ENCODE peak calls at places on chromosomes 4 and X, in six cellular contexts. H is trophoblast cell, K is neuronal stem cell, B is mesendoderm, T is IMR-90, O is mesenchymal stem cell. Z is an unnamed sample.

GRCh38 chr4:38509551-38509950 is 154.4 kb upstream of the KLF3 start:
- DNase-seq in K (no peak), H (no peak), T (no peak), O (no peak), B (no peak), Z (no peak)

GRCh38 chr4:152385551-152385950 is 150.3 kb downstream of the FBXW7 start:
- DNase-seq in O (peak; percentile 33), T (peak; percentile 31), H (peak; percentile 26), B (no peak), K (no peak), Z (no peak)

GRCh38 chr4:16765549-16765948 is 132.9 kb downstream of the LDB2 start:
- DNase-seq in H (peak; percentile 62), T (no peak), B (no peak), K (no peak), O (no peak), Z (no peak)

GRCh38 chr4:174207370-174207769 is 76.1 kb downstream of the FBXO8 start:
- DNase-seq in K (no peak), T (peak; percentile 9), H (no peak), O (no peak), B (no peak), Z (no peak)

GRCh38 chrX:8194216-8194615 is 23.1 kb upstream of the VCX2 start:
- DNase-seq in O (no peak), B (no peak), K (no peak), H (peak; percentile 82), T (no peak), Z (no peak)

GRCh38 chrX:15334561-15334960 is 762 bp downstream of the PIGA start:
- DNase-seq in T (peak; percentile 23), H (peak; percentile 88), O (peak; percentile 32), B (peak; percentile 0), K (no peak), Z (no peak)

GRCh38 chr4:17523626-17524025 is 8.7 kb downstream of the CLRN2 start:
- DNase-seq in T (no peak), B (no peak), H (no peak), O (no peak), K (no peak), Z (no peak)

GRCh38 chr4:163233321-163233720 is 66.6 kb upstream of the NAF1 start:
- DNase-seq in T (no peak), K (no peak), B (no peak), H (no peak), O (no peak), Z (no peak)

GRCh38 chrX:21764043-21764442 is 6.1 kb upstream of the SMPX start:
- DNase-seq in H (no peak), K (no peak), O (no peak), B (no peak), T (no peak), Z (no peak)

GRCh38 chrX:136028383-136028984 is 43.2 kb downstream of the SLC9A6 start:
- DNase-seq in T (peak; percentile 74), B (peak; percentile 41), H (peak; percentile 78), O (peak; percentile 74), K (peak; percentile 18), Z (no peak)

GRCh38 chr4:147491076-147491475 is 10.2 kb downstream of the EDNRA start:
- DNase-seq in B (no peak), T (no peak), K (no peak), H (no peak), O (peak; percentile 68), Z (no peak)

GRCh38 chr4:186852964-186853391 is 129.3 kb upstream of the FAT1 start:
- DNase-seq in B (no peak), H (no peak), K (no peak), O (no peak), T (no peak), Z (no peak)

GRCh38 chr4:116058129-116058528 is 944.7 kb upstream of the NDST4 start:
- DNase-seq in K (no peak), T (no peak), B (no peak), O (no peak), H (no peak), Z (no peak)

GRCh38 chr4:57426779-57427395 is 316.7 kb upstream of the IGFBP7 start:
- DNase-seq in K (peak; percentile 67), H (peak; percentile 89), B (peak; percentile 90), O (peak; percentile 69), T (peak; percentile 66), Z (peak; percentile 79)

GRCh38 chrX:9885150-9885549 is 82.0 kb upstream of the CLDN34 start:
- DNase-seq in O (peak; percentile 64), B (peak; percentile 73), H (peak; percentile 69), T (peak; percentile 71), K (no peak), Z (peak; percentile 69)

GRCh38 chrX:143669395-143669794 is 33.5 kb upstream of the SLITRK4 start:
- DNase-seq in O (peak; percentile 17), H (no peak), K (no peak), T (no peak), B (peak; percentile 17), Z (no peak)

GRCh38 chr4:140789752-140790151 is 33.6 kb upstream of the TBC1D9 start:
- DNase-seq in H (peak; percentile 93), O (peak; percentile 33), K (no peak), B (no peak), T (peak; percentile 12), Z (no peak)

GRCh38 chr4:155207534-155208257 is 740 bp upstream of the NPY2R start:
- DNase-seq in T (no peak), H (no peak), O (no peak), B (peak; percentile 90), K (peak; percentile 58), Z (peak; percentile 77)

GRCh38 chr4:33518852-33519251 is 2725.5 kb downstream of the ARAP2 start:
- DNase-seq in B (no peak), H (no peak), O (no peak), T (no peak), K (no peak), Z (no peak)

DNA sequence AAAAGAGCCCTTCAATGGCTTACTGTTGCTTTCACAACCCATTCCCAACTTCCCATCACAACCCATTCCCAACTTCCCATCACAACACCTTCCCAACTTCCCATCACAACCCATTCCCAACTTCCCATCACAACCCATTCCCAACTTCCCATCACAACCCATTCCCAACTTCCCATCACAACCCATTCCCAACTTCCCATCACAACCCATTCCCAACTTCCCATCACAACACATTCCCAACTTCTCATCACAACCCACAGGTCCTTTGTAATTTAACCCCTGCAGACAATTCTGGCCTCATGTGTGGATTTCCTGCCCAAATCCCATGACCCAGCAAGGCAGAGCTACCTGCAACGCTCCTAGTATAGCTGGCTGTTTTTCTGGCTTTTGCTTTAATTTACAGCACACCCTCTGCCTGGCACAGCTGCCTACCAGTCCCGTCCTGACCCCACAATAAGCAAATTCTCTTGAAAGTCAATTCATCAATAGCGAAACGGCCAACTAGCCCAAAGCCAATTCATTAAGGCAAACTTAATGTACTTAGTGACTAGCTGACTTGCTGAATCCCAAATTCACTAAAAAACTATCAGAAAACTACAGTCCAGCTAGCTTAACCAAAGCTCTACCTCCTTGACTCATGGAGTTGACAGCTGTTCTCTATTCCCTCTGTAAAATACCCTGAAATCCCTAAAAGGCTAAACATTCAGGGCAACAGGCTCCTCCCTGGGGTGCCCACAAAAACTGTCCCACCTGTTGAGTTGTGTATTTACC is 75.6 kb downstream of the AFAP1 start:
- DNase-seq in K (no peak), T (peak; percentile 42), O (no peak), B (no peak), H (no peak), Z (peak; percentile 54)
- H3K23ac ChIP-seq in K (no peak overlapping the region), T (no peak overlapping the region), O (no peak overlapping the region), B (no peak overlapping the region), H (no peak overlapping the region), Z (no peak overlapping the region)

GRCh38 chrX:148794350-148794749 is 293.9 kb downstream of the AFF2 start:
- DNase-seq in B (no peak), K (no peak), T (no peak), H (no peak), O (no peak), Z (no peak)
- H3K4me2 ChIP-seq in B (no peak overlapping the region), K (no peak overlapping the region), T (no peak overlapping the region), H (no peak overlapping the region), O (no peak overlapping the region), Z (no peak overlapping the region)

GRCh38 chr4:110088670-110089069 is 109.7 kb downstream of the ELOVL6 start:
- DNase-seq in K (no peak), T (peak; percentile 76), B (peak; percentile 85), O (peak; percentile 81), H (no peak), Z (no peak)
- H3K23ac ChIP-seq in K (no peak overlapping the region), T (no peak overlapping the region), B (peak overlapping the region; percentile 71), O (no peak overlapping the region), H (no peak overlapping the region), Z (no peak overlapping the region)

DNA sequence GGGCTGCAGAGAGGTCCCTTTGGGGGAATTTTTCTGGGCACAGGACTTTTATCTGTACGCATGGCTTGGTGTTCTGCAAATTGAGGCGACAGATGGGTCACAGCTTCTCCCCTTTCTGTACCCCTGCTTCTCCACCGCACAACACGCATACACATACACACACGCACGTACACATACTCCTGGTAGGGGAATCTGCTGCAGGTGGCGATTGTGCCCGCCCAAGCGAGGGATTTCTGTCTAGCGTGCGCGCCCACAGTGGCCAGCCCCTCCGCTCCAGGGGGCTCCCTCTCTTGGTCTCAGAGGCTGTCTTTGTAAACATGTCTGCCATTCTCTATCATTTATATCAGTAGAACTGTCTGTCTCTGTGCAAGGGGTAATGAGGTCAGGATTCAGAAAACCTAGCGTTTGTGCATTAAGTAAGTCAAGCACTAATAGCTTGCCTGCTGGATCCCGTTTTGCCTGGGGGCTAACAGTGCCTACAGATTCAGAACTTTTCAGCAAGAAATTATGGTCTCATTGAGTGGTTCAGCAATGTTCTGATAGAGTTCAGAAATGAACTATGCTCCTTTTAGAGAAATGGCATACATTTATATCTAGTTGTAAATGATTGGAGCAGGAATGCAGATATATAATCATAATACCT is 2.2 kb downstream of the GRID2 start:
- DNase-seq in H (no peak), B (peak; percentile 26), T (no peak), K (no peak), O (peak; percentile 6), Z (no peak)
- H3K4me2 ChIP-seq in H (peak overlapping the region; percentile 99), B (peak overlapping the region; percentile 94), T (peak overlapping the region; percentile 68), K (peak overlapping the region; percentile 91), O (peak overlapping the region; percentile 91), Z (peak overlapping the region; percentile 95)